ENCODE peak calls at places on chromosomes 6 and 20, in seven cellular contexts. I is transverse colon; Y is esophagus squamous epithelium; K is activated CD8-positive, alpha-beta T cell treated with anti-CD3 and anti-CD28 coated beads for 36 hours; R is kidney epithelial cell; A is iris pigment epithelial cell; Z is RCC 7860. V is an unnamed sample.

GRCh38 chr20:44894959-44895358 is 9.5 kb downstream of the YWHAB start:
- DNase-seq in I (no peak), Y (no peak), K (no peak), R (no peak), A (no peak), Z (no peak), V (no peak)

GRCh38 chr6:89069536-89070163 is 10.9 kb upstream of the PNRC1 start:
- DNase-seq in I (no peak), Y (no peak), K (no peak), R (no peak), A (no peak), Z (no peak), V (no peak)

GRCh38 chr6:78810146-78810545 is 57.2 kb upstream of the IRAK1BP1 start:
- DNase-seq in I (peak; percentile 15), Y (no peak), K (no peak), R (no peak), A (peak; percentile 56), Z (no peak), V (no peak)

GRCh38 chr6:88953550-88954386 is 9.7 kb downstream of the RNGTT start:
- DNase-seq in I (no peak), Y (no peak), K (no peak), R (no peak), A (no peak), Z (no peak), V (no peak)

GRCh38 chr20:63100401-63100925 is 93.7 kb upstream of the BHLHE23 start:
- DNase-seq in I (peak; percentile 5), Y (no peak), K (no peak), R (no peak), A (no peak), Z (no peak), V (no peak)

GRCh38 chr6:168196881-168197635 is 118.0 kb upstream of the FRMD1 start:
- DNase-seq in I (no peak), Y (no peak), K (no peak), R (no peak), A (no peak), Z (no peak), V (no peak)

GRCh38 chr6:132888701-132889100 is 74.3 kb downstream of the RPS12 start:
- DNase-seq in I (no peak), Y (no peak), K (no peak), R (no peak), A (peak; percentile 74), Z (no peak), V (no peak)

GRCh38 chr20:34791289-34792020 is 34.0 kb downstream of the NCOA6 start:
- DNase-seq in I (no peak), Y (no peak), K (no peak), R (no peak), A (peak; percentile 35), Z (no peak), V (no peak)

GRCh38 chr6:41723178-41723935 is 12.1 kb downstream of the TFEB start:
- DNase-seq in I (peak; percentile 70), Y (peak; percentile 61), K (no peak), R (no peak), A (peak; percentile 97), Z (peak; percentile 64), V (no peak)

GRCh38 chr6:168923171-168923570 is 330.5 kb downstream of the THBS2 start:
- DNase-seq in I (no peak), Y (no peak), K (no peak), R (no peak), A (no peak), Z (no peak), V (no peak)

GRCh38 chr6:41970436-41970846 is 28.8 kb upstream of the CCND3 start:
- DNase-seq in I (no peak), Y (no peak), K (peak; percentile 80), R (no peak), A (peak; percentile 83), Z (no peak), V (no peak)

GRCh38 chr6:49856282-49856681 is 10.1 kb downstream of the CRISP1 start:
- DNase-seq in I (no peak), Y (no peak), K (no peak), R (no peak), A (no peak), Z (no peak), V (no peak)